ENCODE peak calls at places on chromosome 21, in six cellular contexts. Q is AG04450, H is GM12865, J is ovary, E is mammary epithelial cell, W is hepatocyte. V is an unnamed sample.
A peak's percentile ranks its signal among the peaks of the same experiment; 100 is the strongest.

GRCh38 chr21:41247561-41247968 is 69.0 kb upstream of the FAM3B start:
- DNase-seq in W (no peak), Q (peak; percentile 46), J (no peak), H (no peak), E (no peak), V (no peak)

GRCh38 chr21:29365636-29366305 is 67.0 kb downstream of the BACH1 start:
- DNase-seq in Q (no peak), H (no peak), W (no peak), E (no peak), J (no peak), V (no peak)

GRCh38 chr21:38352536-38353219 is 95.9 kb downstream of the KCNJ15 start:
- DNase-seq in J (peak; percentile 52), W (peak; percentile 79), E (peak; percentile 69), Q (peak; percentile 58), H (peak; percentile 49), V (no peak)

GRCh38 chr21:37338671-37339526 is 27.7 kb upstream of the DYRK1A start:
- DNase-seq in J (peak; percentile 48), E (peak; percentile 89), H (no peak), W (peak; percentile 86), Q (peak; percentile 70), V (peak; percentile 71)

GRCh38 chr21:17818158-17819113 is 720 bp downstream of the C21orf91 start:
- DNase-seq in E (peak; percentile 45), W (peak; percentile 62), H (peak; percentile 64), Q (no peak), J (peak; percentile 27), V (peak; percentile 68)

GRCh38 chr21:41813226-41813625 is 46.4 kb upstream of the RIPK4 start:
- DNase-seq in Q (no peak), E (no peak), H (no peak), W (no peak), J (no peak), V (no peak)

GRCh38 chr21:17428980-17429379 is 83.9 kb upstream of the CXADR start:
- DNase-seq in W (no peak), Q (no peak), E (no peak), J (no peak), H (no peak), V (no peak)

GRCh38 chr21:36966846-36967657 is 583 bp upstream of the HLCS start:
- DNase-seq in E (no peak), J (peak; percentile 40), W (no peak), H (no peak), Q (no peak), V (no peak)

GRCh38 chr21:41658321-41658720 is 108.5 kb downstream of the RIPK4 start:
- DNase-seq in W (no peak), E (no peak), H (no peak), J (no peak), Q (no peak), V (no peak)

GRCh38 chr21:17370750-17371325 is 142.0 kb upstream of the CXADR start:
- DNase-seq in E (no peak), W (no peak), Q (no peak), H (no peak), J (no peak), V (no peak)

GRCh38 chr21:32726742-32727477 is 903 bp downstream of the SYNJ1 start:
- DNase-seq in W (peak; percentile 46), H (peak; percentile 29), Q (no peak), J (peak; percentile 32), E (peak; percentile 29), V (no peak)

GRCh38 chr21:44414291-44415072 is 40.8 kb upstream of the LRRC3 start:
- DNase-seq in H (no peak), J (no peak), E (no peak), W (no peak), Q (no peak), V (peak; percentile 52)

GRCh38 chr21:33492571-33492970 is 1.1 kb upstream of the DNAJC28 start:
- DNase-seq in J (no peak), Q (no peak), E (peak; percentile 29), H (no peak), W (no peak), V (no peak)

GRCh38 chr21:29378814-29379213 is 80.1 kb downstream of the BACH1 start:
- DNase-seq in E (peak; percentile 6), H (no peak), W (no peak), Q (no peak), J (no peak), V (no peak)

GRCh38 chr21:43794857-43795256 is 5.5 kb downstream of the RRP1 start:
- DNase-seq in H (no peak), W (no peak), J (no peak), Q (no peak), E (no peak), V (no peak)

GRCh38 chr21:25639922-25640670 is 1.0 kb downstream of the JAM2 start:
- DNase-seq in J (peak; percentile 41), Q (no peak), W (peak; percentile 22), H (peak; percentile 16), E (no peak), V (peak; percentile 73)

GRCh38 chr21:29155118-29155932 is 24.9 kb downstream of the MAP3K7CL start:
- DNase-seq in J (peak; percentile 20), H (no peak), W (no peak), E (peak; percentile 61), Q (no peak), V (peak; percentile 73)

GRCh38 chr21:33666153-33666552 is 23.9 kb downstream of the ITSN1 start:
- DNase-seq in W (no peak), J (no peak), E (no peak), Q (no peak), H (no peak), V (no peak)

GRCh38 chr21:32463367-32463766 is 50.9 kb downstream of the EVA1C start:
- DNase-seq in Q (no peak), H (no peak), E (peak; percentile 24), W (no peak), J (no peak), V (no peak)

GRCh38 chr21:33070921-33071877 is 1.3 kb downstream of the OLIG1 start:
- DNase-seq in E (peak; percentile 25), H (no peak), W (no peak), Q (no peak), J (no peak), V (no peak)

GRCh38 chr21:17402885-17403477 is 109.9 kb upstream of the CXADR start:
- DNase-seq in J (no peak), Q (no peak), W (no peak), H (no peak), E (no peak), V (no peak)

GRCh38 chr21:38323721-38324591 is 67.2 kb downstream of the KCNJ15 start:
- DNase-seq in J (no peak), W (peak; percentile 36), E (peak; percentile 97), Q (peak; percentile 73), H (no peak), V (no peak)

GRCh38 chr21:42614391-42614790 is 39.0 kb upstream of the PDE9A start:
- DNase-seq in H (no peak), J (no peak), W (no peak), Q (no peak), E (peak; percentile 13), V (no peak)

GRCh38 chr21:44950351-44950750 is 10.5 kb downstream of the SLX9 start:
- DNase-seq in W (no peak), E (no peak), J (no peak), H (no peak), Q (no peak), V (no peak)

GRCh38 chr21:32364387-32364786 is 28.4 kb downstream of the URB1 start:
- DNase-seq in Q (no peak), H (no peak), E (no peak), W (no peak), J (no peak), V (no peak)

GRCh38 chr21:44626673-44627143 is at the start of gene KRTAP10-9:
- DNase-seq in E (no peak), Q (no peak), H (no peak), J (no peak), W (no peak), V (no peak)

DNA sequence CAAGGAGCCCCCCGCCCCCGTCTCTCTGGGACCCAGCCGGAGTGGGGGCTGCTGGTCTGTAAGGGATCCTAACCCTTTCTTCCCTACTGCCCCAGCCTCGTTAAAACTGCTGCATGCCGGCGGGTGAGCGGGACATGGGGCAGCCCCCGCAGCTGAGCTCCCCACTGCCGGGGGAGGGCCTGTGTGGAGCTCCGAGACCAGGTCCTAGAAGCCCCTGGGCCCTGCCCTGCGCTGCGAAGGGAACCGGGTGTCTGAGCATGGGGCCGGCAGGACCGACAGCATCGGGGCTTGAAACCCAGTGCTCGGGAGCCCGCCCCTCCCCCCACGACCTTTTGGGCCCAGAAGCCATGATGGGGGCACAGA is 9.2 kb upstream of the COL6A1 start:
- DNase-seq in W (peak; percentile 39), Q (no peak), H (no peak), J (peak; percentile 69), E (no peak), V (peak; percentile 83)
- H3K4me3 ChIP-seq in W (peak overlapping the region; percentile 23), Q (peak overlapping the region; percentile 25), H (no peak overlapping the region), J (peak overlapping the region; percentile 59), E (no peak overlapping the region), V (peak overlapping the region; percentile 18)

DNA sequence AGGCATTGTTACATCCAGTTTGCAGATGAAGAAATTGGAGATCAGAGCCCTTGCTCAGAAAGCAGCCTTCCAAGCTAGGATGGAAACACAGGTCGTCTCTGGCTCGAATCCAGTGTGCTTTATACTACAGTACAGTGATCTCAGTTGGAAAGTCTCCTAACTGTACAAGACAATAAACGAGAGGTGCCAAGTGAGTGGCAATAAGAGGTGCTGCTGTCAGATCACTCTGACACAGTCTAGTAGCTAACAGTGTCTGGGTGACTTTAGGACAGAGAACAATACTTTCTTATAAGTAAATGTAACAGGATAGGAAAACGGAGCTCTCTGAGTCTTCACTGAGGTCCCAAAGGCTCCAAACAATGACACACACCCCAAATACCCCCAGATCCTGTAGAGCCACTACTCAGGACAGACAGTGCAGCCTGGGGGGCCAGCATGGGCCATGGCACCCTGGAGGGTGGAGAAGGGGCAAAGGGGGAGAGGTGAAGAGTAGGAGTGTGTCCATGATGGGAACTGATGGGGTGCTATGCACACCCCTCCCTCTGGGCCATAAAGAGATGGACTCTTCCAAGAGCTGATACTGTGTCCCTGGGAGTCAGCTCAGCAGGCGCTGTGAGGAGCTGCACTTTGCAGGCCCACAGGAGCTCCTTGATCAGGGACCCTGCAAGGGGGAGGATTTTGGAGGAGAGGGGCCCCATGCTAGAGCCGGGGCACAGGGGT is 3.3 kb downstream of the SH3BGR start:
- DNase-seq in H (no peak), W (no peak), E (no peak), J (no peak), Q (no peak), V (no peak)
- H3K4me3 ChIP-seq in H (no peak overlapping the region), W (no peak overlapping the region), E (no peak overlapping the region), J (no peak overlapping the region), Q (no peak overlapping the region), V (no peak overlapping the region)

GRCh38 chr21:35048706-35049617 is at the start of gene RUNX1:
- DNase-seq in E (peak; percentile 91), J (no peak), Q (no peak), H (peak; percentile 95), W (no peak), V (no peak)
- H3K4me3 ChIP-seq in E (peak within 1 kb of the TSS; percentile 13), J (no peak within 1 kb of the TSS), Q (peak within 1 kb of the TSS; percentile 49), H (peak within 1 kb of the TSS; percentile 33), W (no peak within 1 kb of the TSS), V (peak within 1 kb of the TSS; percentile 17)

DNA sequence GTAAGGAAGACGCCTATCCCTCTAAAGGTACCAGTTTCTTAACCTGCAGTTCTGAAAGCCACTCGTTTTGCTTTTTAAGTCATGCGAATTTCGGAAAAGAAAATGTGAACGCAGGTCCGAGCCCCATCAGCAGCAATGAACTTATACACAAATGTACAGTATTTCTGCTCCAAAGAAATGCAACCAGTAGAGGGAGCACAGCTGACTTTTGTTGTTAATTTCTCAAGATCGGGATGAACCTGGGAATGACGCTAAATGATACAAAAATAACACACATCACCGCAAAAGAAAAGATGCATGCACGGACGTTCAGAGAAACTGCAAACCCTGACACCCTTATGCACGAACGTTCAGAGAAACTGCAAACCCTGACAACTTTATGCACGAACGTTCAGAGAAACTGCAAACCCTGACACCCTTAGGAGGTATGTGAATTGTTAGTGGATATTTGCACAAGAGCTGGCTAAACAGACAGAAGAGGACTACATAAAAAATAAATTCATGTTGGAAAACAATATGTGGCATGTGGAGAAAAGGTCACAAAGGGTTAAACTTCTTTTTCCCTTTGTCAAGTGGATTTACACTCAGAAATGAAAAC is 3.5 kb upstream of the TIAM1 start:
- DNase-seq in Q (no peak), E (no peak), W (peak; percentile 40), J (no peak), H (no peak), V (no peak)
- H3K4me3 ChIP-seq in Q (no peak overlapping the region), E (no peak overlapping the region), W (no peak overlapping the region), J (no peak overlapping the region), H (no peak overlapping the region), V (no peak overlapping the region)